ENCODE peak calls at places on chromosomes 1 and 21, in five cellular contexts. T, C, G, Q and S are unnamed samples.

GRCh38 chr1:40915581-40915980 is 53.4 kb upstream of the CITED4 start:
- DNase-seq in C (no peak), T (no peak), G (no peak), Q (no peak), S (no peak)

GRCh38 chr21:36788116-36788515 is 89.2 kb downstream of the SIM2 start:
- DNase-seq in Q (no peak), C (peak), T (peak), G (no peak), S (no peak)

GRCh38 chr1:64909021-64909420 is 57.3 kb downstream of the JAK1 start:
- DNase-seq in Q (no peak), T (no peak), G (no peak), C (no peak), S (no peak)

GRCh38 chr1:163231385-163231784 is 28.7 kb upstream of the RGS5 start:
- DNase-seq in T (no peak), C (peak), G (peak), Q (no peak), S (no peak)

GRCh38 chr1:85862456-85862855 is 154.2 kb upstream of the ZNHIT6 start:
- DNase-seq in Q (no peak), C (no peak), G (peak), T (no peak), S (no peak)

GRCh38 chr21:45200596-45201296 is 86.9 kb downstream of the POFUT2 start:
- DNase-seq in G (no peak), C (no peak), Q (no peak), T (no peak), S (no peak)

GRCh38 chr1:46522184-46522968 is 29.1 kb downstream of the KNCN start:
- DNase-seq in Q (peak), C (no peak), T (peak), G (peak), S (peak)

GRCh38 chr1:109792056-109792831 is 28.5 kb upstream of the EPS8L3 start:
- DNase-seq in Q (peak), T (peak), C (peak), G (peak), S (peak)

GRCh38 chr1:3695326-3696217 is 43.3 kb downstream of the TP73 start:
- DNase-seq in Q (no peak), C (no peak), T (peak), G (peak), S (no peak)

GRCh38 chr21:35616090-35616489 is 444.2 kb downstream of the SETD4 start:
- DNase-seq in C (peak), Q (no peak), T (no peak), G (peak), S (no peak)
- TF ChIP-seq CTCF in C (peak), Q (no peak), T (no peak), G (peak), S (no peak)

GRCh38 chr1:160129558-160129957 is 14.0 kb downstream of the ATP1A2 start:
- DNase-seq in Q (no peak), T (no peak), C (no peak), G (no peak), S (no peak)
- TF ChIP-seq CTCF in Q (no peak), T (no peak), C (no peak), G (no peak), S (no peak)

GRCh38 chr1:87399264-87399663 is 70.6 kb downstream of the LMO4 start:
- DNase-seq in Q (no peak), C (no peak), G (peak), T (no peak), S (no peak)
- TF ChIP-seq CTCF in Q (no peak), C (no peak), G (no peak), T (no peak), S (no peak)

GRCh38 chr1:2527553-2527860 is 1.1 kb upstream of the PANK4 start:
- DNase-seq in Q (no peak), T (no peak), C (no peak), G (no peak), S (no peak)

GRCh38 chr1:2525896-2526823 is at the start of gene PANK4:
- DNase-seq in G (peak), Q (peak), T (peak), C (no peak), S (peak)

GRCh38 chr1:2523891-2524609 is 2.3 kb downstream of the PANK4 start:
- DNase-seq in T (no peak), C (no peak), Q (no peak), G (no peak), S (no peak)

GRCh38 chr1:2526824-2527552 is 592 bp upstream of the PANK4 start:
- DNase-seq in G (peak), Q (no peak), C (no peak), T (peak), S (no peak)

GRCh38 chr1:2525524-2525895 is 886 bp downstream of the PANK4 start:
- DNase-seq in Q (no peak), C (no peak), G (no peak), T (no peak), S (no peak)
- TF ChIP-seq CTCF in Q (no peak), C (peak), G (no peak), T (no peak), S (no peak)

GRCh38 chr1:203638914-203639313 is 12.3 kb downstream of the ATP2B4 start:
- DNase-seq in G (no peak), Q (no peak), T (no peak), C (no peak), S (no peak)
- TF ChIP-seq CTCF in G (no peak), Q (no peak), T (no peak), C (no peak), S (no peak)

DNA sequence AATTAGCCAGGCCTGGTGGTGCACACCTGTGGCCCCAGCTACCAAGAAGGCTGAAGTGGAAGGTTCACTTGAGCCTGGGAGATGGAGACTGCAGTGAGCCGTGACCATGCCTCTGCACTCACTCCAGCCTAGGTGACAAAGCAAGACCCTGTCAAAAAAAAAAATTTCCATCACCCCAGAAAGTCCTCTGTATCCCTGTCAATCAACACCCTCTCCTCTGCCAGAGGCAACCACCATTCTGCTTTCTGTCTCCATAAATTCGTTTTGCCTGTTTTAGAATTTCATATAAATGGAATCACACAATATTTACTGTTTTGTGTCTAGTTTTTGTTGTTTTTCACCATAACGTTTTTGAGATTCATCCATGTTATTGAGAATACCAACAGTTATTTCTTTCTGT is 141.6 kb upstream of the SLC45A1 start:
- DNase-seq in Q (no peak), T (no peak), G (no peak), C (no peak), S (no peak)
- TF ChIP-seq CTCF in Q (no peak), T (no peak), G (no peak), C (no peak), S (no peak)

GRCh38 chr1:24933468-24933867 is 3.4 kb upstream of the RUNX3 start:
- DNase-seq in C (no peak), T (no peak), Q (no peak), G (no peak), S (no peak)
- TF ChIP-seq CTCF in C (no peak), T (no peak), Q (no peak), G (no peak), S (no peak)

GRCh38 chr1:223512016-223512415 is 118.8 kb downstream of the CCDC185 start:
- DNase-seq in Q (no peak), G (no peak), C (no peak), T (no peak), S (no peak)
- TF ChIP-seq CTCF in Q (no peak), G (no peak), C (no peak), T (no peak), S (no peak)

DNA sequence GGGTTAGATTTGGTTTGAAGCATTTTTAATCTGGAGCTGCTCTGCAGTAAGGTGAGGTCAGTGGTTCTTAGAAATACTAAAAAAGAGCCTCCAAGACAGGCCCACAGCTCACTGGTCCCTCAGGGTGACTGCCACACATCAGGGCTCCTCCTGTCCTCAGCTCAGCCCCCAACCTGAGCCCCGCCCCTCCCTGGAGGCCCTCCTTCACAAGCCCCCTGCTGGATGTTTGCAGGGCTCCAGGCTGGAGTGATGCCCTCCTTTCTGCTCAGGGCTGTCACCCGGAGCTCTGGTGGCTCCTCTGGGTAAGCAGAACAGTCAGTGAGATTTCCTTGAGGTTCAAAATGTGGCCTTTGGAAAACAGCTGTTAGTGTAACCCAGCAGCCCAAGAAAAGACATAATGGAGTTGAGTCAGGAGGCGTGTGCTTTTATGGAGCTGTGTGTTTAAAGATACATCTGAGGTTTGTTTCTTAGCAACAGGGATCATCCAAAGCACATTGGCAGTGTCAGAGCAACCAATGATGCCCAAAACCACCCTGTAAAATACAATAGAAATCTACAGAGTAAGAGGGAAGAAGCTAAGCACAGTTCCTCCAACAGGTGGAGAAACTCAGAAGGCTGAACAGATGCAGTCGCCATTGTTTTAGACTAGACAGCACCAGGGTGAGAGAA is 21.4 kb downstream of the STUM start:
- DNase-seq in C (no peak), Q (no peak), T (no peak), G (no peak), S (no peak)
- TF ChIP-seq CTCF in C (no peak), Q (no peak), T (no peak), G (peak), S (no peak)

DNA sequence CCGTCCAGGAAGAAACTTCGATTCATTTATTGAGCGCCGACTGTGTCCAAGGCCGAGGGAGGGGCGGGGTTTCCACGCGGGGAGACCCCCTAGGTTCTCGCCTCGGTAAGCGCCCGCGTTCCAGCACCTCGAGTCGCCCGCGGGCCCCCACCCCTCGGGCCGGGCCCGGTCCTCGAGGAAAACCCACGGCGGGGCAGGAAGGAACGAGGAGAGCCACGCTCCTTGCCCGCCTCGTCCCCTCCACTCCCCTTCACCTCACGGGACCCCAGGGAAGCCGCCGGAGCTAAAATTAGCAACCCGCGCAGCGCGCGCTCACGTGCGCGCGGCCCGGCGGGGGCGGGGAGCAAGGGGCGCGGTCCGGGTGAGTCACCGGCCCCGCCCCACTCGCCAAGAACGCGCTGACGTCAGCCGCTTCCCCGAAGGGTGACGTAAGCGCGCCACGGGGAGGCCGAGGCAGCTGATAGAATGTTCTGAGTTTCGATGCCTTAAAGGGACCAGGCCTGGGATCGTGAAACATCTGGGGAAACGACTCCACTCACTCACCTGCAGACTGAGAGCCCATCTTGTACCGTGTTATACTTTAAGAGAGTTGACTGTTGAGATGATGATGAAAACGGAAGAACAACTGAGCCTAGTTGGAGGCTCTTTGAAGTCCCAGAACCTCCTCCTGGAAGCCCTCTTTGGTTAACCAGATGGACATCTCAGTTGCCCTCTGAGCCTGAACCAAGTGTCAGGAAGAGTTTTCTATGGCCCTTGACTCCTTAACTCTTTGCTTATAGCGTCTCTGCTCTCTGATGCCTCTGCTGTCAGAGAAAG is 49.7 kb upstream of the ATF3 start:
- DNase-seq in Q (peak), T (peak), C (peak), G (peak), S (peak)
- TF ChIP-seq CTCF in Q (no peak), T (no peak), C (no peak), G (no peak), S (no peak)